ENCODE peak calls at places on chromosomes 12 and 14, in seven cellular contexts. J, H, L, O, U, V and B are unnamed samples.

GRCh38 chr12:121279507-121279915 is 17.0 kb downstream of the CAMKK2 start:
- DNase-seq in V (peak), L (no peak), U (no peak), O (no peak), J (no peak), H (peak), B (no peak)

GRCh38 chr12:125340791-125341190 is 275.6 kb downstream of the AACS start:
- DNase-seq in J (no peak), H (peak), U (no peak), L (no peak), V (no peak), O (no peak), B (no peak)

GRCh38 chr12:30599631-30600030 is 96.0 kb downstream of the IPO8 start:
- DNase-seq in V (no peak), U (no peak), L (no peak), H (no peak), J (no peak), O (no peak), B (no peak)

GRCh38 chr12:110743571-110744093 is 941 bp upstream of the PPP1CC start:
- DNase-seq in H (peak), V (no peak), J (no peak), L (peak), U (no peak), O (no peak), B (peak)

GRCh38 chr12:126361804-126362203 is 1296.6 kb downstream of the AACS start:
- DNase-seq in O (no peak), V (no peak), L (no peak), H (no peak), J (no peak), U (no peak), B (no peak)

GRCh38 chr14:21326972-21327371 is 47.1 kb downstream of the RPGRIP1 start:
- DNase-seq in H (no peak), L (no peak), U (no peak), V (no peak), J (no peak), O (no peak), B (no peak)

GRCh38 chr14:29176876-29177275 is 410.3 kb downstream of the FOXG1 start:
- DNase-seq in V (no peak), J (no peak), U (no peak), H (no peak), O (no peak), L (no peak), B (no peak)

GRCh38 chr14:76941544-76942287 is 86.8 kb downstream of the IRF2BPL start:
- DNase-seq in L (no peak), H (peak), J (no peak), U (no peak), O (no peak), V (peak), B (no peak)

GRCh38 chr14:104676694-104677505 is 12.5 kb upstream of the INF2 start:
- DNase-seq in J (peak), U (peak), O (no peak), H (peak), V (peak), L (no peak), B (peak)

GRCh38 chr14:58765843-58766242 is 128.1 kb downstream of the DACT1 start:
- DNase-seq in V (no peak), O (no peak), U (no peak), L (no peak), J (no peak), H (peak), B (no peak)

GRCh38 chr12:79187032-79187431 is 322.5 kb downstream of the SYT1 start:
- DNase-seq in J (no peak), O (no peak), V (no peak), L (no peak), H (no peak), U (no peak), B (no peak)

GRCh38 chr12:123444396-123445026 is 8.0 kb upstream of the RILPL2 start:
- DNase-seq in H (no peak), V (no peak), L (no peak), J (no peak), U (no peak), O (no peak), B (no peak)

GRCh38 chr12:49330032-49330619 is 6.9 kb downstream of the C1QL4 start:
- DNase-seq in U (no peak), H (no peak), O (no peak), J (peak), L (no peak), V (no peak), B (no peak)

GRCh38 chr12:43069768-43070221 is 480.2 kb upstream of the PRICKLE1 start:
- DNase-seq in L (no peak), V (peak), J (no peak), O (no peak), H (no peak), U (no peak), B (no peak)

GRCh38 chr12:132237772-132238486 is 91.5 kb downstream of the GALNT9 start:
- DNase-seq in O (no peak), J (no peak), U (no peak), H (no peak), V (no peak), L (no peak), B (no peak)

GRCh38 chr14:33347816-33348215 is 409.1 kb downstream of the NPAS3 start:
- DNase-seq in V (no peak), U (no peak), J (no peak), H (no peak), O (no peak), L (no peak), B (no peak)

GRCh38 chr12:126930234-126930633 is 1336.7 kb upstream of the TMEM132C start:
- DNase-seq in V (no peak), O (no peak), L (no peak), H (no peak), J (no peak), U (no peak), B (no peak)

GRCh38 chr12:89062996-89063395 is 289.3 kb downstream of the DUSP6 start:
- DNase-seq in U (no peak), H (no peak), L (no peak), O (no peak), J (no peak), V (no peak), B (no peak)

GRCh38 chr14:64035143-64035542 is 182.3 kb downstream of the SYNE2 start:
- DNase-seq in O (no peak), U (no peak), H (no peak), L (no peak), V (no peak), J (no peak), B (no peak)

GRCh38 chr14:22843123-22843925 is 6.9 kb downstream of the MMP14 start:
- DNase-seq in O (no peak), H (no peak), U (no peak), V (no peak), J (no peak), L (no peak), B (no peak)

GRCh38 chr12:99670635-99671034 is 23.1 kb downstream of the GARIN6 start:
- DNase-seq in V (no peak), O (no peak), J (no peak), U (no peak), H (no peak), L (no peak), B (no peak)

GRCh38 chr12:38424436-38424835 is 107.9 kb downstream of the ALG10B start:
- DNase-seq in V (no peak), U (no peak), H (no peak), O (no peak), J (no peak), L (no peak), B (no peak)

GRCh38 chr14:69231486-69231885 is 28.5 kb upstream of the GALNT16 start:
- DNase-seq in L (no peak), V (no peak), J (no peak), O (peak), U (no peak), H (no peak), B (no peak)

GRCh38 chr14:20707622-20708021 is 19.1 kb downstream of the ANG start:
- DNase-seq in V (no peak), U (no peak), J (no peak), H (no peak), O (peak), L (no peak), B (no peak)

GRCh38 chr12:5830121-5830520 is 114.9 kb downstream of the ANO2 start:
- DNase-seq in J (no peak), O (no peak), H (no peak), V (no peak), L (no peak), U (no peak), B (no peak)

GRCh38 chr12:115790526-115790925 is 487.0 kb downstream of the MED13L start:
- DNase-seq in O (no peak), U (no peak), L (no peak), H (no peak), J (no peak), V (no peak), B (no peak)

GRCh38 chr12:128844031-128844635 is 9.1 kb upstream of the GLT1D1 start:
- DNase-seq in H (peak), J (no peak), U (no peak), O (no peak), V (no peak), L (no peak), B (no peak)

GRCh38 chr12:67650127-67650495 is 1.6 kb downstream of the DYRK2 start:
- DNase-seq in O (no peak), V (no peak), U (no peak), L (no peak), J (no peak), H (no peak), B (no peak)

GRCh38 chr12:53172352-53172751 is 8.2 kb upstream of the ZNF740 start:
- DNase-seq in O (no peak), J (peak), V (peak), H (peak), U (peak), L (no peak), B (no peak)

GRCh38 chr14:101256266-101256665 is 305.0 kb upstream of the DIO3 start:
- DNase-seq in L (no peak), J (no peak), O (no peak), V (no peak), H (no peak), U (no peak), B (no peak)
- TF ChIP-seq CTCF in L (no peak), J (no peak), O (no peak), V (no peak), H (no peak), U (no peak), B (no peak)

DNA sequence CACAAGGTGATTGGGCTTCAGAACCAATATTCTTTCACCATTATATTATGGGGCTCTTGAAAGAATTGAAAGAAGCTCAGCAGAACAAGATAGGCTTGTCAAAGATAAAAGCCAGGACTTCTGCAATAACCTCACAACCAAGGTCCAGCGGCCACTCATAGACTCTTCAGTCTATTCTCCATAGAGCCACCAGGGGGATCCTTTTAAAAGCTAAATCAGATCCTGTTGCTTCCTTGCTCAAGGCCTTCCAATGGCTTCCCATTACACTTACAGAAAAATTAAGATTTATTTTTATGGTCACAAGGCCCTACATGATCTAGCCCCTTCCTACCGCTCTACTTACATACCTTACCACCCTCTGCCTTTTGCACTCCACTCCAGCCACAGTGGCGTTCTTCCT is 169.6 kb downstream of the C12orf42 start:
- DNase-seq in V (peak), L (no peak), J (no peak), U (no peak), O (no peak), H (peak), B (no peak)
- TF ChIP-seq CTCF in V (peak), L (no peak), J (no peak), U (no peak), O (no peak), H (peak), B (peak)

DNA sequence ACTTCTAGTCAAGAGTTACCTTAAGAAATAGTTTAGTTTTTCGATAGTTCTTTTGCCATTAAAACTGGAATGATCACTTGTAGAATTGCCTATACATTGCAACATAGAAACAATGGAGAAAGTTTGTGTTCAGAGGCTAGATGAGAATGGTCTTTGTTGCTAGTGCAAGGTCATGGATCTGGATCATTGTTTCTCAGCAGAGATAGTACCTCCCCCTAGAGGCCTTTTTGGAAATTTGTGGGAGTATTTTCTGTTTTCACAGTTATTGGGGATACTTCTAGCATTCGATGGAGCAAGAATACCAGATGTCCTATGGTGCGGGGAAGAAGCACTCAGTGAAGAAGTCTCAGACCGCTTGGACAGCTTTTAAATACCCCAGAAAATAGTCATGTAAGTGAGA is 138.8 kb upstream of the HMGA2 start:
- DNase-seq in H (no peak), O (no peak), V (no peak), U (no peak), J (no peak), L (no peak), B (no peak)
- TF ChIP-seq CTCF in H (peak), O (peak), V (peak), U (no peak), J (no peak), L (peak), B (peak)

DNA sequence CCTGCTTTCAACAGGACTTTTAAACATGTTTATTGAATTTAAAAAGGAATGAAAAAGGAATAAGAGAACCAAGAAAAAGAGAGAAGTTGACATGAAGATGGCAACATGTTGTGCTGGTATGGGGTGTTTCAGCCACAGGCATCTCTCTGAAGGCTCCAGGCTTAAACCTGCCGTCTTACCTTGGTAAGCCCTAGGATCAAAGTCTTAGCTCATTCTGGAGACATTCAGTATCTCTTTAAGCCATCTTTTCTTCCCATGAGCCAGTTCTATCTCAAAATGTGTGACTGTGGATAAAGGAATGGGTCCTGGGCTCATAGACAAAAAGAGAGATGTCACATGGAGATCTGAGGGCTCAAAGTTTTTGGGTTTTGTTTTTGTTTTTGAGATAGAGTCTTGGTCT is 1.6 kb upstream of the TFCP2 start:
- DNase-seq in O (no peak), L (no peak), V (no peak), U (no peak), H (no peak), J (no peak), B (no peak)
- TF ChIP-seq CTCF in O (no peak), L (no peak), V (no peak), U (no peak), H (no peak), J (no peak), B (no peak)

DNA sequence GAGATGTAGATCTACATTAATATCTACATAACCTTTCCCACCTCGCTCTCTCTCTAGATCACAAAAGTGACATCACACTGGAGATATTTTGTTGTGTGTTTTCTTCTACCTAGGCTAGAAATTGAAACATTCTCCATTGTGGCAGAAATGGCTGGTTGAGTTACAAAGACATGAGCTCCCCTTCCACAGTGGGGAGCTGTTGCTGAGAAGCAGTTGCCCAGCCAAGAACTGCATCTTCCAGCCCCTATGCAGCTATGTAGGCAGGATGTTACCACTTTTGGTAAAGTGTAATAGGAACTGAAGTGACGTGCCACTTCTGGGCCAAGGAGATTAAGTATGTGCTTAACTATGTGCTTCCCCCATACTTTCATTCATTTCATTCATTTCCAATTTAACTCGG is 138.7 kb upstream of the E2F7 start:
- DNase-seq in O (no peak), L (no peak), J (no peak), H (peak), V (no peak), U (no peak), B (no peak)
- TF ChIP-seq CTCF in O (no peak), L (no peak), J (no peak), H (peak), V (no peak), U (no peak), B (no peak)

GRCh38 chr12:24270464-24270863 is 321.0 kb upstream of the SOX5 start:
- DNase-seq in O (no peak), V (no peak), U (no peak), H (no peak), L (no peak), J (no peak), B (no peak)

GRCh38 chr12:24270965-24271364 is 321.5 kb upstream of the SOX5 start:
- DNase-seq in V (no peak), L (no peak), U (no peak), O (no peak), H (no peak), J (no peak), B (no peak)

GRCh38 chr12:24266982-24267381 is 317.5 kb upstream of the SOX5 start:
- DNase-seq in O (no peak), H (no peak), U (no peak), L (no peak), V (no peak), J (no peak), B (no peak)

GRCh38 chr12:24268663-24269186 is 319.3 kb upstream of the SOX5 start:
- DNase-seq in L (no peak), O (no peak), H (no peak), V (no peak), U (no peak), J (no peak), B (no peak)
- TF ChIP-seq CTCF in L (no peak), O (no peak), H (peak), V (no peak), U (no peak), J (no peak), B (peak)

GRCh38 chr12:119804011-119804641 is 73.0 kb downstream of the CIT start:
- DNase-seq in U (peak), J (no peak), V (peak), H (peak), O (peak), L (no peak), B (peak)
- TF ChIP-seq CTCF in U (no peak), J (no peak), V (peak), H (peak), O (peak), L (no peak), B (peak)

DNA sequence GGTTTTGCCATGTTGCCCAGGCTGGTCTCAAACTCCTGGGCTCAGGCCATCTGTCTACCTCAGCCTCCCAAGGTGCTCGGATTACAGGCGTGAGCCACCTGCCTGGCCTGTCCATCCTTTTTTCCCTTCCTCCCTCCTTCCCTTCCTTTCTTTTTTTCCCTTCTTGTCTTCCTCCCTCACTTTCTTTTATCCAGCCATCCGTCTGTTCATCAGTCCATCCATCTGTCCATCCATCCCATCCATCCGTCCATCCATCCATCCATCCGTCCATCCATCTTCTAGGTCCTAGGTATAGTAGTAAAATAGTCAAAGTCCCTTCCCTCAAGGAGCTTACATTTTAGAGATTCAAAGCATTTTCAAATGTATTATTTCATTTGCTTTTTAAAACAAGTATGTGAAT is 56.8 kb downstream of the CRADD start:
- DNase-seq in J (no peak), V (no peak), L (no peak), H (no peak), O (no peak), U (no peak), B (no peak)
- TF ChIP-seq CTCF in J (no peak), V (no peak), L (no peak), H (no peak), O (no peak), U (no peak), B (no peak)

DNA sequence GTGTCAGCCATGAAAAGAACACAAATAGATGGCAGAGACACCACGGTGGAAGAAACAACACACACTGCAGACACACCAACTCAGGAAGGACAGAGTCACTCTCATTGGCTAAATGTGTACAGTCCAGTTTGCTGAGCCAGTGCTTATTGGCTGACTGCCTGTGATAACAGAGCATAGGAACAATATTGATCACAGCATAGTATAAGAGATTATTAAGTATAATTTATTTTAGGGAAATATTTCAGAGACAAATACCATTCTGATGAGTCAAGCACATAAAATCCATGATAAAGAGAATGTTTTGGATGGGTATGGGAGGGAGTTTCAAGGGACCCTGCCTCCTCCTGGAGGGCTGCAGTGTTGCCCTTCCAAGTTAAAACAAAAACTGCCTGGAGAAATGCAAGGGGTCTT is 50.9 kb downstream of the BTG1 start:
- DNase-seq in L (no peak), H (no peak), J (no peak), O (no peak), V (no peak), U (no peak), B (no peak)
- TF ChIP-seq CTCF in L (no peak), H (peak), J (no peak), O (no peak), V (no peak), U (no peak), B (no peak)